ENCODE peak calls at places on chromosome 9, in nine cellular contexts. One of them, this sample, is unnamed.

GRCh38 chr9:98161851-98162250 is 30.6 kb downstream of the CORO2A start:
- DNase-seq in esophagus squamous epithelium: no peak
- DNase-seq in A549: no peak
- DNase-seq in breast epithelium: no peak
- DNase-seq in ovary: no peak
- DNase-seq in transverse colon: no peak
- DNase-seq in heart left ventricle: no peak
- DNase-seq in upper lobe of left lung: no peak
- DNase-seq in right lobe of liver: no peak
- DNase-seq in this sample: no peak

GRCh38 chr9:129567842-129568559 is 52.9 kb downstream of the C9orf50 start:
- DNase-seq in A549: peak; percentile 64
- DNase-seq in esophagus squamous epithelium: no peak
- DNase-seq in right lobe of liver: peak; percentile 88
- DNase-seq in transverse colon: no peak
- DNase-seq in heart left ventricle: no peak
- DNase-seq in upper lobe of left lung: peak; percentile 53
- DNase-seq in ovary: peak; percentile 59
- DNase-seq in breast epithelium: no peak
- DNase-seq in this sample: peak; percentile 53

GRCh38 chr9:6243746-6244145 is 28.1 kb downstream of the IL33 start:
- DNase-seq in ovary: no peak
- DNase-seq in breast epithelium: no peak
- DNase-seq in heart left ventricle: no peak
- DNase-seq in esophagus squamous epithelium: no peak
- DNase-seq in transverse colon: no peak
- DNase-seq in upper lobe of left lung: no peak
- DNase-seq in A549: no peak
- DNase-seq in right lobe of liver: no peak
- DNase-seq in this sample: no peak

GRCh38 chr9:124830593-124830992 is 22.7 kb upstream of the WDR38 start:
- DNase-seq in breast epithelium: no peak
- DNase-seq in right lobe of liver: no peak
- DNase-seq in upper lobe of left lung: no peak
- DNase-seq in ovary: no peak
- DNase-seq in esophagus squamous epithelium: no peak
- DNase-seq in heart left ventricle: no peak
- DNase-seq in transverse colon: no peak
- DNase-seq in A549: no peak
- DNase-seq in this sample: no peak

GRCh38 chr9:121510766-121511555 is 11.3 kb upstream of the GGTA1 start:
- DNase-seq in esophagus squamous epithelium: no peak
- DNase-seq in right lobe of liver: no peak
- DNase-seq in heart left ventricle: peak; percentile 54
- DNase-seq in A549: no peak
- DNase-seq in ovary: no peak
- DNase-seq in breast epithelium: no peak
- DNase-seq in upper lobe of left lung: no peak
- DNase-seq in transverse colon: no peak
- DNase-seq in this sample: no peak

GRCh38 chr9:32551491-32552049 is 557 bp upstream of the SMIM27 start:
- DNase-seq in heart left ventricle: no peak
- DNase-seq in transverse colon: peak; percentile 47
- DNase-seq in upper lobe of left lung: peak; percentile 36
- DNase-seq in breast epithelium: peak; percentile 32
- DNase-seq in esophagus squamous epithelium: no peak
- DNase-seq in A549: peak; percentile 28
- DNase-seq in ovary: peak; percentile 39
- DNase-seq in right lobe of liver: no peak
- DNase-seq in this sample: peak; percentile 36

GRCh38 chr9:16179566-16179965 is 626.7 kb downstream of the CCDC171 start:
- DNase-seq in transverse colon: no peak
- DNase-seq in heart left ventricle: no peak
- DNase-seq in right lobe of liver: no peak
- DNase-seq in A549: no peak
- DNase-seq in upper lobe of left lung: no peak
- DNase-seq in ovary: no peak
- DNase-seq in esophagus squamous epithelium: no peak
- DNase-seq in breast epithelium: no peak
- DNase-seq in this sample: no peak

GRCh38 chr9:120307599-120307998 is 272.4 kb downstream of the CDK5RAP2 start:
- DNase-seq in transverse colon: no peak
- DNase-seq in A549: no peak
- DNase-seq in right lobe of liver: no peak
- DNase-seq in esophagus squamous epithelium: no peak
- DNase-seq in upper lobe of left lung: no peak
- DNase-seq in breast epithelium: no peak
- DNase-seq in heart left ventricle: no peak
- DNase-seq in ovary: no peak
- DNase-seq in this sample: no peak

GRCh38 chr9:27468450-27469110 is 55.5 kb upstream of the IFNK start:
- DNase-seq in upper lobe of left lung: no peak
- DNase-seq in A549: no peak
- DNase-seq in right lobe of liver: no peak
- DNase-seq in heart left ventricle: no peak
- DNase-seq in ovary: no peak
- DNase-seq in esophagus squamous epithelium: no peak
- DNase-seq in breast epithelium: no peak
- DNase-seq in transverse colon: no peak
- DNase-seq in this sample: no peak

DNA sequence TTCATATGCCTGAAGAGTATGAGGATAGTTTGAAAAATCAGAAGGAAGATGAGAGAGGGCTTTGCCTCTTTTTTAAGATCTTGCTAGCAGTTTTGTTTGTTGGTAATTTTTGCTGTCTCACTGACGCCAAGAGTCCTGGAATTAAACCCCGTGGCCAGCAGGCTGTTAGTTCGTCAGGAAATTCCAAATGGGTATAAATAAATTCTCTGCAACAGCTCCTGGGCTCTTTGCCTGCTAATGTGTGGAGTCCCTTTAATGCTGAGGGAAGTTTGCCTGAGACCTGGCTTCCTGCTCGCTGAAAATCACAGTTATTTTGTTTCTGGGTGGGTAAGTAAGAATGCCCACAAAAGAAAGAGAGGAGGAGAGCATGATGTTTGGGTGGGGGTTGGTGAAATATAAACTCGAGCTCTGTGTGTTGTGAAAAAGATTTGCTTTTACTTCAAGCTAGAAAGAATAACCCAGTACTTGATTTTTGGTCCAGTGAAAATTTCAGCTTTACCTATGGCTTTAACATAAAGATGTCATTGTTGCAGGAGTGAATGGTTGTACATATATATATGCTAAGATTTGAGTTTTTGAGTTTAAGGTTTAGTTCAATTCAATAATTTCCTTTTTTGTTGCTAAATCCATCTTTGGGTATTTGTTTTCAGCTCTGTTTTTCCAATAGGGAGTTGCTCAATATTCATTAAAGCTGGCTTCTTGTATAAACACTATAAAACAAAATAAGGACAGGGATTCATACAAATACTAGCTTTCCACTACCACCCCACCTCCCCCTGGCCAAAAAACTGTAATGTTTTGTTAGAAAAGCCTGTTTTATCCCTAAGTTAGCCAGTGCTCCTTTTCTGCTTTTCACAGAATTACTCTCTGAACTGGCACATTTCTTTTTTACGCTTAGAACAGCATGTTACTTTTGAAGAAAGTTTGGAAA is 147.8 kb upstream of the DMRT1 start:
- DNase-seq in right lobe of liver: no peak
- DNase-seq in upper lobe of left lung: no peak
- DNase-seq in breast epithelium: no peak
- DNase-seq in ovary: peak; percentile 59
- DNase-seq in esophagus squamous epithelium: no peak
- DNase-seq in A549: no peak
- DNase-seq in heart left ventricle: peak; percentile 67
- DNase-seq in transverse colon: peak; percentile 32
- DNase-seq in this sample: peak; percentile 36
- H3K4me1 ChIP-seq in right lobe of liver: peaks cover 31% of the 10 kb centered on the region
- H3K4me1 ChIP-seq in upper lobe of left lung: peaks cover 34% of the 10 kb centered on the region
- H3K4me1 ChIP-seq in breast epithelium: peaks cover 17% of the 10 kb centered on the region
- H3K4me1 ChIP-seq in ovary: peaks cover 32% of the 10 kb centered on the region
- H3K4me1 ChIP-seq in esophagus squamous epithelium: peaks cover 25% of the 10 kb centered on the region
- H3K4me1 ChIP-seq in A549: peaks cover 63% of the 10 kb centered on the region
- H3K4me1 ChIP-seq in heart left ventricle: peaks cover 3% of the 10 kb centered on the region
- H3K4me1 ChIP-seq in transverse colon: peaks cover 47% of the 10 kb centered on the region
- H3K4me1 ChIP-seq in this sample: peaks cover 48% of the 10 kb centered on the region

GRCh38 chr9:84296146-84296843 is 44.3 kb downstream of the SLC28A3 start:
- DNase-seq in esophagus squamous epithelium: no peak
- DNase-seq in ovary: no peak
- DNase-seq in A549: peak; percentile 13
- DNase-seq in breast epithelium: no peak
- DNase-seq in right lobe of liver: no peak
- DNase-seq in upper lobe of left lung: peak; percentile 46
- DNase-seq in heart left ventricle: no peak
- DNase-seq in transverse colon: no peak
- DNase-seq in this sample: no peak
- TF ChIP-seq POLR2A in esophagus squamous epithelium: no peak
- TF ChIP-seq POLR2A in ovary: no peak
- TF ChIP-seq POLR2A in A549: no peak
- TF ChIP-seq POLR2A in breast epithelium: no peak
- TF ChIP-seq POLR2A in right lobe of liver: no peak
- TF ChIP-seq POLR2A in upper lobe of left lung: no peak
- TF ChIP-seq POLR2A in heart left ventricle: no peak
- TF ChIP-seq POLR2A in transverse colon: no peak
- TF ChIP-seq POLR2A in this sample: no peak

GRCh38 chr9:137943655-137944054 is 66.1 kb downstream of the CACNA1B start:
- DNase-seq in heart left ventricle: no peak
- DNase-seq in A549: no peak
- DNase-seq in upper lobe of left lung: no peak
- DNase-seq in right lobe of liver: no peak
- DNase-seq in transverse colon: no peak
- DNase-seq in ovary: no peak
- DNase-seq in esophagus squamous epithelium: no peak
- DNase-seq in breast epithelium: no peak
- DNase-seq in this sample: no peak
- H3K9me3 ChIP-seq in heart left ventricle: peaks cover 35% of the 10 kb centered on the region
- H3K9me3 ChIP-seq in A549: peaks cover 48% of the 10 kb centered on the region
- H3K9me3 ChIP-seq in upper lobe of left lung: peaks cover 23% of the 10 kb centered on the region
- H3K9me3 ChIP-seq in right lobe of liver: no peaks in the 10 kb centered on the region
- H3K9me3 ChIP-seq in transverse colon: peaks cover 24% of the 10 kb centered on the region
- H3K9me3 ChIP-seq in ovary: no peaks in the 10 kb centered on the region
- H3K9me3 ChIP-seq in esophagus squamous epithelium: peaks cover 39% of the 10 kb centered on the region
- H3K9me3 ChIP-seq in breast epithelium: peaks cover 42% of the 10 kb centered on the region
- H3K9me3 ChIP-seq in this sample: peaks cover 3% of the 10 kb centered on the region

GRCh38 chr9:34587271-34587670 is 2.3 kb downstream of the CNTFR start:
- DNase-seq in breast epithelium: no peak
- DNase-seq in esophagus squamous epithelium: no peak
- DNase-seq in right lobe of liver: no peak
- DNase-seq in transverse colon: no peak
- DNase-seq in A549: no peak
- DNase-seq in ovary: no peak
- DNase-seq in upper lobe of left lung: no peak
- DNase-seq in heart left ventricle: no peak
- DNase-seq in this sample: no peak
- H3K4me1 ChIP-seq in breast epithelium: peaks cover 20% of the 10 kb centered on the region
- H3K4me1 ChIP-seq in esophagus squamous epithelium: peaks cover 25% of the 10 kb centered on the region
- H3K4me1 ChIP-seq in right lobe of liver: peaks cover 15% of the 10 kb centered on the region
- H3K4me1 ChIP-seq in transverse colon: peaks cover 35% of the 10 kb centered on the region
- H3K4me1 ChIP-seq in A549: peaks cover 7% of the 10 kb centered on the region
- H3K4me1 ChIP-seq in ovary: peaks cover 3% of the 10 kb centered on the region
- H3K4me1 ChIP-seq in upper lobe of left lung: peaks cover 32% of the 10 kb centered on the region
- H3K4me1 ChIP-seq in heart left ventricle: no peaks in the 10 kb centered on the region
- H3K4me1 ChIP-seq in this sample: peaks cover 4% of the 10 kb centered on the region

DNA sequence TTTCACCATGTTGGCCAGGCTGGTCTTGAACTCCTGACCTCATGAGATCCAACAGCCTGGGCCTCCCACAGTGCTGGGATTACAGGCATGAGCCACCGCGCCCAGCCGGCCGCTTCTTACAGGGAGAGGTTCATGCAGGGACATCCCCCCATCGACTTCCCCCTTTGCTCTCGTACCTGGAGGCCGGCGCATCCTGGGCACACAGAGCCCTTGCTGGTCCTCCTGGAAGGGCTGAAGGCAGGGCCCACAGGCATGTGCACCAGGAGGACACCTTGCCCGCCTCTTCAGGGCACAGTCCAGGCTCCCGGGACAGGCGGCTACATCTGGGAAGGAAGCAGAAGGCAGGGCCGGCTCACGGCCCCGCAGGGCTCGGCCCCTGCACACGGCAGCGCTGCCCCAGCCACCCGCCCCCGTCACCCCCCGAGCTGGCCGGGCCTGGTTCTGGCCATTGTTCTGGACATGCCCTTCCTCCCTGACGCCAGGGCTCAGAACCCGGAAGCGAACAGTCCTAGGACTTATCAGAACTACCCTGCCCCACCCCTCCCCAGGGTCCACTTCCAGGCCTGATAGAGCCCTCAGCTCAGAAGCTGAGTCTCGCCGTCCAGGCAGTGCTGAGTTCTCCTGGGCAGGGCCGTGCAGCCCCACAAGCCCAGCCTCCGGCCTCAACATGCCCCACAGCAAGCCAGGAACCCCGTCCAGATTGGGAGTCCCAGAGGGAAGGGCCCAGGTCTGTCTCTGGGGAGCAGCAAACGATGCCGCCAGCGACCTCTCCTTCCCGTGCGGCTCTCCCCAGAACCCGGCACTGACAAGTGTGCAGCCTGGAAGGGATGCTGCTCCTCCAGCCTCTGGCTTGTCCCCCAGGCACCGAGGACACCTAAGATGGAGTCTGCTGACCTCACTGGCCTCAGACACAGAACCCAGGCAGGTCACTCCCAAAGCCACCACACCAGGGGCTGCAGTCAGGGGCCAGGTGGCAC is 2.9 kb downstream of the NPDC1 start:
- DNase-seq in ovary: no peak
- DNase-seq in heart left ventricle: peak; percentile 86
- DNase-seq in right lobe of liver: no peak
- DNase-seq in breast epithelium: no peak
- DNase-seq in A549: no peak
- DNase-seq in esophagus squamous epithelium: no peak
- DNase-seq in transverse colon: no peak
- DNase-seq in upper lobe of left lung: peak; percentile 38
- DNase-seq in this sample: peak; percentile 68
- TF ChIP-seq POLR2A in ovary: no peak
- TF ChIP-seq POLR2A in heart left ventricle: peak; percentile 64
- TF ChIP-seq POLR2A in right lobe of liver: no peak
- TF ChIP-seq POLR2A in breast epithelium: no peak
- TF ChIP-seq POLR2A in A549: no peak
- TF ChIP-seq POLR2A in esophagus squamous epithelium: no peak
- TF ChIP-seq POLR2A in transverse colon: no peak
- TF ChIP-seq POLR2A in upper lobe of left lung: no peak
- TF ChIP-seq POLR2A in this sample: no peak

GRCh38 chr9:90665072-90665471 is 22.4 kb upstream of the DIRAS2 start:
- DNase-seq in breast epithelium: no peak
- DNase-seq in right lobe of liver: no peak
- DNase-seq in heart left ventricle: no peak
- DNase-seq in esophagus squamous epithelium: no peak
- DNase-seq in upper lobe of left lung: no peak
- DNase-seq in A549: no peak
- DNase-seq in ovary: no peak
- DNase-seq in transverse colon: no peak
- DNase-seq in this sample: no peak
- H3K9me3 ChIP-seq in breast epithelium: no peaks in the 10 kb centered on the region
- H3K9me3 ChIP-seq in right lobe of liver: no peaks in the 10 kb centered on the region
- H3K9me3 ChIP-seq in heart left ventricle: peaks cover 5% of the 10 kb centered on the region
- H3K9me3 ChIP-seq in esophagus squamous epithelium: peaks cover 7% of the 10 kb centered on the region
- H3K9me3 ChIP-seq in upper lobe of left lung: no peaks in the 10 kb centered on the region
- H3K9me3 ChIP-seq in A549: peaks cover 5% of the 10 kb centered on the region
- H3K9me3 ChIP-seq in ovary: no peaks in the 10 kb centered on the region
- H3K9me3 ChIP-seq in transverse colon: no peaks in the 10 kb centered on the region
- H3K9me3 ChIP-seq in this sample: no peaks in the 10 kb centered on the region